ENCODE peak calls at places on chromosomes 13 and 19, in nine cellular contexts. One of them, this sample, is unnamed.

GRCh38 chr19:2607712-2608601 is 94.5 kb downstream of the GNG7 start:
- DNase-seq in activated effector memory CD4-positive, alpha-beta T cell treated with anti-CD3 and anti-CD28 coated beads, Interleukin-2, amount 50 U/mL, for 16 hours: peak; percentile 94
- DNase-seq in NCI-H2081: no peak
- DNase-seq in AG10803: no peak
- DNase-seq in posterior cingulate gyrus: no peak
- DNase-seq in naive thymus-derived CD4-positive, alpha-beta T cell: peak; percentile 66
- DNase-seq in ACHN: no peak
- DNase-seq in ELR: no peak
- DNase-seq in NCI-H1694: no peak
- DNase-seq in this sample: peak; percentile 92

GRCh38 chr19:16382775-16383543 is 58.3 kb downstream of the KLF2 start:
- DNase-seq in activated effector memory CD4-positive, alpha-beta T cell treated with anti-CD3 and anti-CD28 coated beads, Interleukin-2, amount 50 U/mL, for 16 hours: peak; percentile 92
- DNase-seq in NCI-H2081: peak; percentile 24
- DNase-seq in AG10803: peak; percentile 90
- DNase-seq in posterior cingulate gyrus: peak; percentile 85
- DNase-seq in naive thymus-derived CD4-positive, alpha-beta T cell: peak; percentile 77
- DNase-seq in ACHN: peak; percentile 76
- DNase-seq in ELR: peak; percentile 87
- DNase-seq in NCI-H1694: peak; percentile 53
- DNase-seq in this sample: peak; percentile 73

GRCh38 chr13:111161601-111162600 is 46.8 kb downstream of the ARHGEF7 start:
- DNase-seq in activated effector memory CD4-positive, alpha-beta T cell treated with anti-CD3 and anti-CD28 coated beads, Interleukin-2, amount 50 U/mL, for 16 hours: no peak
- DNase-seq in NCI-H2081: no peak
- DNase-seq in AG10803: no peak
- DNase-seq in posterior cingulate gyrus: no peak
- DNase-seq in naive thymus-derived CD4-positive, alpha-beta T cell: no peak
- DNase-seq in ACHN: no peak
- DNase-seq in ELR: no peak
- DNase-seq in NCI-H1694: no peak
- DNase-seq in this sample: no peak

GRCh38 chr13:29959086-29959485 is 108.7 kb upstream of the UBL3 start:
- DNase-seq in activated effector memory CD4-positive, alpha-beta T cell treated with anti-CD3 and anti-CD28 coated beads, Interleukin-2, amount 50 U/mL, for 16 hours: no peak
- DNase-seq in NCI-H2081: no peak
- DNase-seq in AG10803: no peak
- DNase-seq in posterior cingulate gyrus: no peak
- DNase-seq in naive thymus-derived CD4-positive, alpha-beta T cell: no peak
- DNase-seq in ACHN: no peak
- DNase-seq in ELR: no peak
- DNase-seq in NCI-H1694: no peak
- DNase-seq in this sample: no peak

GRCh38 chr13:39874331-39875055 is 219.0 kb downstream of the COG6 start:
- DNase-seq in activated effector memory CD4-positive, alpha-beta T cell treated with anti-CD3 and anti-CD28 coated beads, Interleukin-2, amount 50 U/mL, for 16 hours: no peak
- DNase-seq in NCI-H2081: no peak
- DNase-seq in AG10803: peak; percentile 53
- DNase-seq in posterior cingulate gyrus: no peak
- DNase-seq in naive thymus-derived CD4-positive, alpha-beta T cell: no peak
- DNase-seq in ACHN: no peak
- DNase-seq in ELR: no peak
- DNase-seq in NCI-H1694: no peak
- DNase-seq in this sample: no peak

GRCh38 chr13:97108535-97108910 is 113.6 kb upstream of the MBNL2 start:
- DNase-seq in activated effector memory CD4-positive, alpha-beta T cell treated with anti-CD3 and anti-CD28 coated beads, Interleukin-2, amount 50 U/mL, for 16 hours: no peak
- DNase-seq in NCI-H2081: no peak
- DNase-seq in AG10803: peak; percentile 13
- DNase-seq in posterior cingulate gyrus: no peak
- DNase-seq in naive thymus-derived CD4-positive, alpha-beta T cell: no peak
- DNase-seq in ACHN: no peak
- DNase-seq in ELR: no peak
- DNase-seq in NCI-H1694: no peak
- DNase-seq in this sample: no peak

GRCh38 chr19:41325947-41326706 is 16.2 kb downstream of the CCDC97 start:
- DNase-seq in activated effector memory CD4-positive, alpha-beta T cell treated with anti-CD3 and anti-CD28 coated beads, Interleukin-2, amount 50 U/mL, for 16 hours: no peak
- DNase-seq in NCI-H2081: no peak
- DNase-seq in AG10803: peak; percentile 85
- DNase-seq in posterior cingulate gyrus: no peak
- DNase-seq in naive thymus-derived CD4-positive, alpha-beta T cell: peak; percentile 31
- DNase-seq in ACHN: no peak
- DNase-seq in ELR: peak; percentile 61
- DNase-seq in NCI-H1694: no peak
- DNase-seq in this sample: no peak

GRCh38 chr13:38979891-38980627 is 10.6 kb downstream of the STOML3 start:
- DNase-seq in activated effector memory CD4-positive, alpha-beta T cell treated with anti-CD3 and anti-CD28 coated beads, Interleukin-2, amount 50 U/mL, for 16 hours: no peak
- DNase-seq in NCI-H2081: peak; percentile 74
- DNase-seq in AG10803: peak; percentile 10
- DNase-seq in posterior cingulate gyrus: peak; percentile 38
- DNase-seq in naive thymus-derived CD4-positive, alpha-beta T cell: no peak
- DNase-seq in ACHN: no peak
- DNase-seq in ELR: no peak
- DNase-seq in NCI-H1694: no peak
- DNase-seq in this sample: no peak

GRCh38 chr19:30222428-30222873 is 149.7 kb upstream of the ZNF536 start:
- DNase-seq in activated effector memory CD4-positive, alpha-beta T cell treated with anti-CD3 and anti-CD28 coated beads, Interleukin-2, amount 50 U/mL, for 16 hours: no peak
- DNase-seq in NCI-H2081: no peak
- DNase-seq in AG10803: no peak
- DNase-seq in posterior cingulate gyrus: no peak
- DNase-seq in naive thymus-derived CD4-positive, alpha-beta T cell: no peak
- DNase-seq in ACHN: no peak
- DNase-seq in ELR: no peak
- DNase-seq in NCI-H1694: no peak
- DNase-seq in this sample: no peak

GRCh38 chr19:47157455-47158321 is 27.1 kb downstream of the SAE1 start:
- DNase-seq in activated effector memory CD4-positive, alpha-beta T cell treated with anti-CD3 and anti-CD28 coated beads, Interleukin-2, amount 50 U/mL, for 16 hours: peak; percentile 74
- DNase-seq in NCI-H2081: no peak
- DNase-seq in AG10803: peak; percentile 81
- DNase-seq in posterior cingulate gyrus: no peak
- DNase-seq in naive thymus-derived CD4-positive, alpha-beta T cell: peak; percentile 49
- DNase-seq in ACHN: peak; percentile 22
- DNase-seq in ELR: peak; percentile 61
- DNase-seq in NCI-H1694: no peak
- DNase-seq in this sample: peak; percentile 25

GRCh38 chr19:48696353-48697010 is 711 bp downstream of the FUT2 start:
- DNase-seq in activated effector memory CD4-positive, alpha-beta T cell treated with anti-CD3 and anti-CD28 coated beads, Interleukin-2, amount 50 U/mL, for 16 hours: no peak
- DNase-seq in NCI-H2081: no peak
- DNase-seq in AG10803: no peak
- DNase-seq in posterior cingulate gyrus: no peak
- DNase-seq in naive thymus-derived CD4-positive, alpha-beta T cell: peak; percentile 7
- DNase-seq in ACHN: no peak
- DNase-seq in ELR: no peak
- DNase-seq in NCI-H1694: no peak
- DNase-seq in this sample: no peak

GRCh38 chr13:102721800-102722231 is 27.0 kb upstream of the METTL21C start:
- DNase-seq in activated effector memory CD4-positive, alpha-beta T cell treated with anti-CD3 and anti-CD28 coated beads, Interleukin-2, amount 50 U/mL, for 16 hours: no peak
- DNase-seq in NCI-H2081: no peak
- DNase-seq in AG10803: peak; percentile 97
- DNase-seq in posterior cingulate gyrus: peak; percentile 55
- DNase-seq in naive thymus-derived CD4-positive, alpha-beta T cell: no peak
- DNase-seq in ACHN: no peak
- DNase-seq in ELR: no peak
- DNase-seq in NCI-H1694: no peak
- DNase-seq in this sample: no peak

GRCh38 chr13:93932901-93933300 is 546.6 kb downstream of the DCT start:
- DNase-seq in activated effector memory CD4-positive, alpha-beta T cell treated with anti-CD3 and anti-CD28 coated beads, Interleukin-2, amount 50 U/mL, for 16 hours: no peak
- DNase-seq in NCI-H2081: no peak
- DNase-seq in AG10803: no peak
- DNase-seq in posterior cingulate gyrus: no peak
- DNase-seq in naive thymus-derived CD4-positive, alpha-beta T cell: no peak
- DNase-seq in ACHN: no peak
- DNase-seq in ELR: no peak
- DNase-seq in NCI-H1694: no peak
- DNase-seq in this sample: no peak

GRCh38 chr19:19256072-19256969 is 16.8 kb downstream of the TM6SF2 start:
- DNase-seq in activated effector memory CD4-positive, alpha-beta T cell treated with anti-CD3 and anti-CD28 coated beads, Interleukin-2, amount 50 U/mL, for 16 hours: no peak
- DNase-seq in NCI-H2081: no peak
- DNase-seq in AG10803: no peak
- DNase-seq in posterior cingulate gyrus: no peak
- DNase-seq in naive thymus-derived CD4-positive, alpha-beta T cell: no peak
- DNase-seq in ACHN: no peak
- DNase-seq in ELR: no peak
- DNase-seq in NCI-H1694: no peak
- DNase-seq in this sample: no peak

GRCh38 chr19:18223860-18224524 is 2.2 kb downstream of the PDE4C start:
- DNase-seq in activated effector memory CD4-positive, alpha-beta T cell treated with anti-CD3 and anti-CD28 coated beads, Interleukin-2, amount 50 U/mL, for 16 hours: peak; percentile 72
- DNase-seq in NCI-H2081: no peak
- DNase-seq in AG10803: no peak
- DNase-seq in posterior cingulate gyrus: no peak
- DNase-seq in naive thymus-derived CD4-positive, alpha-beta T cell: peak; percentile 21
- DNase-seq in ACHN: no peak
- DNase-seq in ELR: no peak
- DNase-seq in NCI-H1694: no peak
- DNase-seq in this sample: peak; percentile 22

GRCh38 chr13:76884571-76885202 is 1.5 kb downstream of the KCTD12 start:
- DNase-seq in activated effector memory CD4-positive, alpha-beta T cell treated with anti-CD3 and anti-CD28 coated beads, Interleukin-2, amount 50 U/mL, for 16 hours: no peak
- DNase-seq in NCI-H2081: no peak
- DNase-seq in AG10803: peak; percentile 35
- DNase-seq in posterior cingulate gyrus: no peak
- DNase-seq in naive thymus-derived CD4-positive, alpha-beta T cell: no peak
- DNase-seq in ACHN: peak; percentile 3
- DNase-seq in ELR: peak; percentile 67
- DNase-seq in NCI-H1694: no peak
- DNase-seq in this sample: no peak

GRCh38 chr13:113002206-113002821 is 33.3 kb downstream of the MCF2L start:
- DNase-seq in activated effector memory CD4-positive, alpha-beta T cell treated with anti-CD3 and anti-CD28 coated beads, Interleukin-2, amount 50 U/mL, for 16 hours: no peak
- DNase-seq in NCI-H2081: peak; percentile 79
- DNase-seq in AG10803: no peak
- DNase-seq in posterior cingulate gyrus: no peak
- DNase-seq in naive thymus-derived CD4-positive, alpha-beta T cell: no peak
- DNase-seq in ACHN: no peak
- DNase-seq in ELR: no peak
- DNase-seq in NCI-H1694: peak; percentile 74
- DNase-seq in this sample: no peak

GRCh38 chr19:38266981-38267597 is 2.7 kb downstream of the SPINT2 start:
- DNase-seq in activated effector memory CD4-positive, alpha-beta T cell treated with anti-CD3 and anti-CD28 coated beads, Interleukin-2, amount 50 U/mL, for 16 hours: no peak
- DNase-seq in NCI-H2081: no peak
- DNase-seq in AG10803: no peak
- DNase-seq in posterior cingulate gyrus: no peak
- DNase-seq in naive thymus-derived CD4-positive, alpha-beta T cell: no peak
- DNase-seq in ACHN: peak; percentile 50
- DNase-seq in ELR: peak; percentile 61
- DNase-seq in NCI-H1694: no peak
- DNase-seq in this sample: no peak

GRCh38 chr13:59103004-59103768 is 1060.5 kb downstream of the DIAPH3 start:
- DNase-seq in activated effector memory CD4-positive, alpha-beta T cell treated with anti-CD3 and anti-CD28 coated beads, Interleukin-2, amount 50 U/mL, for 16 hours: no peak
- DNase-seq in NCI-H2081: no peak
- DNase-seq in AG10803: peak; percentile 31
- DNase-seq in posterior cingulate gyrus: no peak
- DNase-seq in naive thymus-derived CD4-positive, alpha-beta T cell: no peak
- DNase-seq in ACHN: no peak
- DNase-seq in ELR: no peak
- DNase-seq in NCI-H1694: peak; percentile 69
- DNase-seq in this sample: no peak

GRCh38 chr13:25200783-25201182 is 28.7 kb upstream of the AMER2 start:
- DNase-seq in activated effector memory CD4-positive, alpha-beta T cell treated with anti-CD3 and anti-CD28 coated beads, Interleukin-2, amount 50 U/mL, for 16 hours: no peak
- DNase-seq in NCI-H2081: no peak
- DNase-seq in AG10803: no peak
- DNase-seq in posterior cingulate gyrus: no peak
- DNase-seq in naive thymus-derived CD4-positive, alpha-beta T cell: no peak
- DNase-seq in ACHN: no peak
- DNase-seq in ELR: no peak
- DNase-seq in NCI-H1694: no peak
- DNase-seq in this sample: no peak

GRCh38 chr19:15412832-15413231 is 6.0 kb downstream of the AKAP8L start:
- DNase-seq in activated effector memory CD4-positive, alpha-beta T cell treated with anti-CD3 and anti-CD28 coated beads, Interleukin-2, amount 50 U/mL, for 16 hours: no peak
- DNase-seq in NCI-H2081: no peak
- DNase-seq in AG10803: no peak
- DNase-seq in posterior cingulate gyrus: no peak
- DNase-seq in naive thymus-derived CD4-positive, alpha-beta T cell: no peak
- DNase-seq in ACHN: no peak
- DNase-seq in ELR: no peak
- DNase-seq in NCI-H1694: no peak
- DNase-seq in this sample: no peak

GRCh38 chr13:24680258-24680920 is at the start of gene ATP12A:
- DNase-seq in activated effector memory CD4-positive, alpha-beta T cell treated with anti-CD3 and anti-CD28 coated beads, Interleukin-2, amount 50 U/mL, for 16 hours: peak; percentile 77
- DNase-seq in NCI-H2081: no peak
- DNase-seq in AG10803: no peak
- DNase-seq in posterior cingulate gyrus: no peak
- DNase-seq in naive thymus-derived CD4-positive, alpha-beta T cell: peak; percentile 10
- DNase-seq in ACHN: no peak
- DNase-seq in ELR: no peak
- DNase-seq in NCI-H1694: no peak
- DNase-seq in this sample: peak; percentile 41

GRCh38 chr13:40189885-40190655 is 476.4 kb downstream of the FOXO1 start:
- DNase-seq in activated effector memory CD4-positive, alpha-beta T cell treated with anti-CD3 and anti-CD28 coated beads, Interleukin-2, amount 50 U/mL, for 16 hours: no peak
- DNase-seq in NCI-H2081: no peak
- DNase-seq in AG10803: no peak
- DNase-seq in posterior cingulate gyrus: peak; percentile 66
- DNase-seq in naive thymus-derived CD4-positive, alpha-beta T cell: no peak
- DNase-seq in ACHN: no peak
- DNase-seq in ELR: no peak
- DNase-seq in NCI-H1694: no peak
- DNase-seq in this sample: no peak

GRCh38 chr19:1401138-1401888 is at the start of gene GAMT:
- DNase-seq in activated effector memory CD4-positive, alpha-beta T cell treated with anti-CD3 and anti-CD28 coated beads, Interleukin-2, amount 50 U/mL, for 16 hours: peak; percentile 86
- DNase-seq in NCI-H2081: no peak
- DNase-seq in AG10803: peak; percentile 32
- DNase-seq in posterior cingulate gyrus: no peak
- DNase-seq in naive thymus-derived CD4-positive, alpha-beta T cell: peak; percentile 66
- DNase-seq in ACHN: peak; percentile 51
- DNase-seq in ELR: peak; percentile 58
- DNase-seq in NCI-H1694: no peak
- DNase-seq in this sample: peak; percentile 68

GRCh38 chr19:18649371-18650047 is 12.7 kb downstream of the KLHL26 start:
- DNase-seq in activated effector memory CD4-positive, alpha-beta T cell treated with anti-CD3 and anti-CD28 coated beads, Interleukin-2, amount 50 U/mL, for 16 hours: no peak
- DNase-seq in NCI-H2081: no peak
- DNase-seq in AG10803: peak; percentile 32
- DNase-seq in posterior cingulate gyrus: no peak
- DNase-seq in naive thymus-derived CD4-positive, alpha-beta T cell: no peak
- DNase-seq in ACHN: no peak
- DNase-seq in ELR: no peak
- DNase-seq in NCI-H1694: no peak
- DNase-seq in this sample: no peak

GRCh38 chr13:99892189-99892588 is 79.4 kb downstream of the ZIC5 start:
- DNase-seq in activated effector memory CD4-positive, alpha-beta T cell treated with anti-CD3 and anti-CD28 coated beads, Interleukin-2, amount 50 U/mL, for 16 hours: no peak
- DNase-seq in NCI-H2081: peak; percentile 42
- DNase-seq in AG10803: no peak
- DNase-seq in posterior cingulate gyrus: no peak
- DNase-seq in naive thymus-derived CD4-positive, alpha-beta T cell: no peak
- DNase-seq in ACHN: no peak
- DNase-seq in ELR: no peak
- DNase-seq in NCI-H1694: no peak
- DNase-seq in this sample: no peak

GRCh38 chr13:53200498-53201453 is 172.2 kb downstream of the OLFM4 start:
- DNase-seq in activated effector memory CD4-positive, alpha-beta T cell treated with anti-CD3 and anti-CD28 coated beads, Interleukin-2, amount 50 U/mL, for 16 hours: no peak
- DNase-seq in NCI-H2081: no peak
- DNase-seq in AG10803: peak; percentile 7
- DNase-seq in posterior cingulate gyrus: no peak
- DNase-seq in naive thymus-derived CD4-positive, alpha-beta T cell: no peak
- DNase-seq in ACHN: no peak
- DNase-seq in ELR: peak; percentile 1
- DNase-seq in NCI-H1694: no peak
- DNase-seq in this sample: no peak

GRCh38 chr13:50910483-50910805 is 853 bp downstream of the RNASEH2B start:
- DNase-seq in activated effector memory CD4-positive, alpha-beta T cell treated with anti-CD3 and anti-CD28 coated beads, Interleukin-2, amount 50 U/mL, for 16 hours: no peak
- DNase-seq in NCI-H2081: peak; percentile 39
- DNase-seq in AG10803: peak; percentile 48
- DNase-seq in posterior cingulate gyrus: no peak
- DNase-seq in naive thymus-derived CD4-positive, alpha-beta T cell: no peak
- DNase-seq in ACHN: peak; percentile 48
- DNase-seq in ELR: peak; percentile 77
- DNase-seq in NCI-H1694: no peak
- DNase-seq in this sample: no peak

GRCh38 chr19:1264801-1265610 is 4.1 kb upstream of the CIRBP start:
- DNase-seq in activated effector memory CD4-positive, alpha-beta T cell treated with anti-CD3 and anti-CD28 coated beads, Interleukin-2, amount 50 U/mL, for 16 hours: no peak
- DNase-seq in NCI-H2081: no peak
- DNase-seq in AG10803: peak; percentile 90
- DNase-seq in posterior cingulate gyrus: no peak
- DNase-seq in naive thymus-derived CD4-positive, alpha-beta T cell: no peak
- DNase-seq in ACHN: peak; percentile 93
- DNase-seq in ELR: peak; percentile 97
- DNase-seq in NCI-H1694: no peak
- DNase-seq in this sample: no peak

GRCh38 chr19:43784251-43784980 is 3.6 kb upstream of the KCNN4 start:
- DNase-seq in activated effector memory CD4-positive, alpha-beta T cell treated with anti-CD3 and anti-CD28 coated beads, Interleukin-2, amount 50 U/mL, for 16 hours: peak; percentile 89
- DNase-seq in NCI-H2081: no peak
- DNase-seq in AG10803: peak; percentile 75
- DNase-seq in posterior cingulate gyrus: no peak
- DNase-seq in naive thymus-derived CD4-positive, alpha-beta T cell: peak; percentile 38
- DNase-seq in ACHN: peak; percentile 85
- DNase-seq in ELR: peak; percentile 93
- DNase-seq in NCI-H1694: no peak
- DNase-seq in this sample: peak; percentile 74

GRCh38 chr13:112713517-112714253 is 23.8 kb downstream of the ATP11A start:
- DNase-seq in activated effector memory CD4-positive, alpha-beta T cell treated with anti-CD3 and anti-CD28 coated beads, Interleukin-2, amount 50 U/mL, for 16 hours: peak; percentile 19
- DNase-seq in NCI-H2081: no peak
- DNase-seq in AG10803: no peak
- DNase-seq in posterior cingulate gyrus: no peak
- DNase-seq in naive thymus-derived CD4-positive, alpha-beta T cell: no peak
- DNase-seq in ACHN: no peak
- DNase-seq in ELR: no peak
- DNase-seq in NCI-H1694: no peak
- DNase-seq in this sample: no peak